ENCODE peak calls at places on chromosomes 7 and 10, in nine cellular contexts. J, O, H, W, F, K, N, D and X are unnamed samples.
A peak's percentile ranks its signal among the peaks of the same experiment; 100 is the strongest.

GRCh38 chr7:131117439-131117838 is 210.2 kb upstream of the MKLN1 start:
- DNase-seq in J (no peak), O (no peak), H (no peak), W (no peak), F (no peak), K (no peak), N (no peak), D (no peak), X (no peak)

GRCh38 chr7:100864263-100864845 is 2.8 kb upstream of the TRIP6 start:
- DNase-seq in J (no peak), O (no peak), H (no peak), W (no peak), F (no peak), K (no peak), N (no peak), D (no peak), X (no peak)

GRCh38 chr10:14707441-14707840 is 67.3 kb downstream of the FAM107B start:
- DNase-seq in J (no peak), O (no peak), H (no peak), W (no peak), F (no peak), K (no peak), N (no peak), D (no peak), X (no peak)

GRCh38 chr7:129401968-129402860 is 32.0 kb upstream of the STRIP2 start:
- DNase-seq in J (peak; percentile 25), O (no peak), H (peak; percentile 36), W (peak; percentile 5), F (no peak), K (no peak), N (no peak), D (no peak), X (no peak)

GRCh38 chr7:71657386-71657785 is 525.4 kb downstream of the GALNT17 start:
- DNase-seq in J (no peak), O (no peak), H (no peak), W (no peak), F (no peak), K (no peak), N (no peak), D (no peak), X (no peak)

GRCh38 chr7:128902761-128903585 is 7.5 kb downstream of the KCP start:
- DNase-seq in J (no peak), O (no peak), H (no peak), W (peak; percentile 28), F (no peak), K (no peak), N (no peak), D (peak; percentile 53), X (no peak)

GRCh38 chr7:80309971-80310549 is 175.4 kb downstream of the GNAI1 start:
- DNase-seq in J (no peak), O (no peak), H (no peak), W (no peak), F (no peak), K (no peak), N (no peak), D (no peak), X (no peak)

GRCh38 chr7:47518827-47519226 is 63.1 kb downstream of the TNS3 start:
- DNase-seq in J (no peak), O (no peak), H (no peak), W (peak; percentile 78), F (no peak), K (no peak), N (no peak), D (no peak), X (no peak)

GRCh38 chr7:122260336-122260735 is 44.2 kb downstream of the FEZF1 start:
- DNase-seq in J (no peak), O (no peak), H (no peak), W (no peak), F (no peak), K (no peak), N (no peak), D (no peak), X (no peak)

GRCh38 chr7:44581426-44581906 is 565 bp downstream of the TMED4 start:
- DNase-seq in J (peak; percentile 72), O (no peak), H (peak; percentile 55), W (peak; percentile 29), F (no peak), K (no peak), N (no peak), D (peak; percentile 48), X (peak; percentile 35)

GRCh38 chr7:12642539-12642938 is 44.9 kb upstream of the ARL4A start:
- DNase-seq in J (no peak), O (no peak), H (no peak), W (no peak), F (peak; percentile 79), K (no peak), N (no peak), D (no peak), X (no peak)

GRCh38 chr7:42691030-42691639 is 220.7 kb downstream of the C7orf25 start:
- DNase-seq in J (peak; percentile 10), O (no peak), H (no peak), W (peak; percentile 83), F (no peak), K (no peak), N (no peak), D (no peak), X (no peak)

GRCh38 chr7:36881206-36881605 is 156.9 kb upstream of the AOAH start:
- DNase-seq in J (no peak), O (no peak), H (no peak), W (no peak), F (no peak), K (no peak), N (no peak), D (no peak), X (no peak)

GRCh38 chr10:62163024-62163423 is 105.6 kb downstream of the RTKN2 start:
- DNase-seq in J (no peak), O (no peak), H (no peak), W (no peak), F (no peak), K (no peak), N (no peak), D (no peak), X (no peak)

GRCh38 chr7:5750026-5750425 is 31.4 kb downstream of the RNF216 start:
- DNase-seq in J (no peak), O (no peak), H (no peak), W (peak; percentile 22), F (no peak), K (no peak), N (no peak), D (no peak), X (no peak)

GRCh38 chr7:16929146-16929762 is 47.5 kb upstream of the AGR3 start:
- DNase-seq in J (peak; percentile 11), O (no peak), H (no peak), W (no peak), F (no peak), K (no peak), N (no peak), D (no peak), X (no peak)

GRCh38 chr10:46323176-46323575 is 36.4 kb downstream of the ANTXRL start:
- DNase-seq in J (no peak), O (no peak), H (no peak), W (peak; percentile 13), F (no peak), K (no peak), N (no peak), D (no peak), X (no peak)

GRCh38 chr7:37448057-37448636 is 517 bp downstream of the ELMO1 start:
- DNase-seq in J (no peak), O (peak; percentile 29), H (no peak), W (no peak), F (no peak), K (no peak), N (no peak), D (no peak), X (peak; percentile 42)

GRCh38 chr10:67088035-67088434 is 162.2 kb downstream of the LRRTM3 start:
- DNase-seq in J (no peak), O (no peak), H (no peak), W (no peak), F (no peak), K (no peak), N (no peak), D (no peak), X (no peak)

GRCh38 chr10:17965649-17966048 is 13.9 kb downstream of the SLC39A12 start:
- DNase-seq in J (no peak), O (no peak), H (no peak), W (no peak), F (no peak), K (no peak), N (no peak), D (peak; percentile 37), X (no peak)

GRCh38 chr7:131501422-131501821 is 55.0 kb downstream of the PODXL start:
- DNase-seq in J (no peak), O (peak; percentile 16), H (peak; percentile 54), W (peak; percentile 66), F (no peak), K (no peak), N (no peak), D (no peak), X (peak; percentile 54)

GRCh38 chr10:4541292-4541691 is 284.7 kb upstream of the AKR1E2 start:
- DNase-seq in J (no peak), O (no peak), H (no peak), W (peak; percentile 97), F (peak; percentile 67), K (no peak), N (no peak), D (peak; percentile 30), X (no peak)

GRCh38 chr10:107616463-107617131 is 452.1 kb upstream of the SORCS1 start:
- DNase-seq in J (no peak), O (no peak), H (no peak), W (peak; percentile 73), F (peak; percentile 28), K (no peak), N (no peak), D (no peak), X (no peak)

GRCh38 chr10:77006836-77007511 is 630.6 kb downstream of the KCNMA1 start:
- DNase-seq in J (no peak), O (no peak), H (no peak), W (peak; percentile 50), F (no peak), K (no peak), N (no peak), D (no peak), X (no peak)

GRCh38 chr10:96740579-96741281 is 20.4 kb upstream of the PIK3AP1 start:
- DNase-seq in J (peak; percentile 60), O (no peak), H (no peak), W (no peak), F (no peak), K (no peak), N (no peak), D (peak; percentile 42), X (no peak)

GRCh38 chr10:62426600-62426999 is 52.4 kb downstream of the ZNF365 start:
- DNase-seq in J (no peak), O (no peak), H (no peak), W (no peak), F (no peak), K (no peak), N (no peak), D (no peak), X (no peak)

GRCh38 chr7:108210796-108211195 is 80.6 kb upstream of the LAMB4 start:
- DNase-seq in J (no peak), O (no peak), H (no peak), W (no peak), F (no peak), K (no peak), N (no peak), D (no peak), X (no peak)

GRCh38 chr10:129605266-129605985 is 138.4 kb downstream of the MGMT start:
- DNase-seq in J (no peak), O (no peak), H (no peak), W (no peak), F (no peak), K (no peak), N (no peak), D (no peak), X (no peak)

GRCh38 chr10:58925381-58925780 is 251.1 kb upstream of the PHYHIPL start:
- DNase-seq in J (no peak), O (no peak), H (no peak), W (no peak), F (no peak), K (no peak), N (no peak), D (no peak), X (no peak)

GRCh38 chr7:18037609-18038008 is 10.0 kb upstream of the PRPS1L1 start:
- DNase-seq in J (no peak), O (no peak), H (no peak), W (no peak), F (no peak), K (no peak), N (no peak), D (no peak), X (no peak)

GRCh38 chr10:107031981-107032699 is 132.4 kb downstream of the SORCS1 start:
- DNase-seq in J (no peak), O (no peak), H (no peak), W (no peak), F (no peak), K (no peak), N (no peak), D (no peak), X (no peak)